ENCODE peak calls at places on chromosomes 7 and 10, in four cellular contexts. M is astrocyte; U is CD8-positive, alpha-beta T cell; A is A549. H is an unnamed sample.

GRCh38 chr7:31079126-31079918 is 27.2 kb downstream of the ADCYAP1R1 start:
- DNase-seq in A (no peak), U (no peak), M (no peak), H (no peak)

GRCh38 chr7:66255533-66256100 is 50.5 kb downstream of the TPST1 start:
- DNase-seq in U (no peak), M (peak; percentile 82), A (no peak), H (no peak)

GRCh38 chr7:47940482-47941001 is 7.7 kb downstream of the PKD1L1 start:
- DNase-seq in A (no peak), U (no peak), M (peak; percentile 50), H (no peak)

GRCh38 chr7:3089493-3089892 is 45.8 kb upstream of the CARD11 start:
- DNase-seq in U (no peak), M (no peak), A (peak; percentile 51), H (no peak)

GRCh38 chr7:111006691-111007090 is 84.2 kb upstream of the LRRN3 start:
- DNase-seq in M (peak; percentile 86), U (no peak), A (no peak), H (no peak)

GRCh38 chr10:96374639-96374984 is 15.8 kb upstream of the OPALIN start:
- DNase-seq in U (no peak), A (no peak), M (no peak), H (no peak)

GRCh38 chr10:121813211-121813812 is 114.5 kb downstream of the ATE1 start:
- DNase-seq in A (peak; percentile 13), M (no peak), U (no peak), H (no peak)

GRCh38 chr10:45581497-45582385 is 90.8 kb downstream of the ZFAND4 start:
- DNase-seq in A (no peak), U (no peak), M (peak; percentile 10), H (no peak)

GRCh38 chr7:74575083-74575803 is 82.3 kb upstream of the GTF2I start:
- DNase-seq in U (no peak), A (peak; percentile 76), M (peak; percentile 75), H (no peak)

GRCh38 chr7:1247527-1248041 is 14.9 kb downstream of the UNCX start:
- DNase-seq in A (no peak), M (no peak), U (no peak), H (no peak)

GRCh38 chr7:133091943-133092464 is 10.1 kb upstream of the CHCHD3 start:
- DNase-seq in A (no peak), M (no peak), U (no peak), H (no peak)

GRCh38 chr7:118104812-118105441 is 79.0 kb upstream of the LSM8 start:
- DNase-seq in M (peak; percentile 19), U (no peak), A (peak; percentile 44), H (no peak)

GRCh38 chr7:145795132-145795531 is 321.5 kb upstream of the CNTNAP2 start:
- DNase-seq in M (no peak), U (no peak), A (no peak), H (no peak)

GRCh38 chr10:13717936-13718772 is 131.4 kb downstream of the PRPF18 start:
- DNase-seq in U (peak; percentile 39), A (no peak), M (peak; percentile 97), H (peak; percentile 59)

GRCh38 chr7:47285860-47286491 is 295.9 kb downstream of the TNS3 start:
- DNase-seq in A (no peak), M (peak; percentile 52), U (no peak), H (no peak)

GRCh38 chr10:34544400-34544799 is 270.7 kb downstream of the PARD3 start:
- DNase-seq in A (no peak), U (no peak), M (no peak), H (no peak)

GRCh38 chr10:72567421-72567820 is 58.5 kb downstream of the MICU1 start:
- DNase-seq in M (peak; percentile 45), A (peak; percentile 65), U (no peak), H (peak; percentile 72)

GRCh38 chr10:97587183-97587582 is 2.3 kb upstream of the C10orf62 start:
- DNase-seq in U (no peak), M (no peak), A (no peak), H (no peak)

GRCh38 chr10:58358947-58359346 is 24.1 kb downstream of the UBE2D1 start:
- DNase-seq in U (no peak), A (no peak), M (no peak), H (no peak)

GRCh38 chr7:79620291-79620690 is 166.8 kb upstream of the MAGI2 start:
- DNase-seq in A (no peak), M (no peak), U (no peak), H (no peak)

GRCh38 chr7:43199761-43200160 is 87.3 kb downstream of the HECW1 start:
- DNase-seq in M (no peak), U (no peak), A (no peak), H (no peak)

GRCh38 chr7:151586531-151587270 is 67.0 kb upstream of the RHEB start:
- DNase-seq in A (no peak), U (no peak), M (no peak), H (no peak)

GRCh38 chr10:47364911-47365310 is 16.7 kb downstream of the RBP3 start:
- DNase-seq in M (no peak), U (no peak), A (no peak), H (peak; percentile 49)

GRCh38 chr10:30184397-30185033 is 125.1 kb upstream of the JCAD start:
- DNase-seq in U (no peak), M (no peak), A (no peak), H (no peak)

GRCh38 chr7:55054252-55054651 is 35.4 kb downstream of the EGFR start:
- DNase-seq in M (no peak), U (no peak), A (no peak), H (peak; percentile 72)

GRCh38 chr10:86642499-86642898 is 11.8 kb upstream of the OPN4 start:
- DNase-seq in M (peak; percentile 23), U (no peak), A (peak; percentile 28), H (no peak)

GRCh38 chr7:117941138-117941810 is 68.0 kb upstream of the CTTNBP2 start:
- DNase-seq in M (no peak), A (no peak), U (no peak), H (no peak)

GRCh38 chr7:49398730-49399129 is 374.7 kb upstream of the VWC2 start:
- DNase-seq in A (no peak), M (peak; percentile 73), U (no peak), H (no peak)

GRCh38 chr7:96093435-96093834 is 228.5 kb downstream of the SLC25A13 start:
- DNase-seq in M (peak; percentile 90), A (peak; percentile 18), U (no peak), H (no peak)

GRCh38 chr7:55177589-55178261 is 158.9 kb downstream of the EGFR start:
- DNase-seq in U (no peak), M (peak; percentile 53), A (no peak), H (no peak)

GRCh38 chr10:88461426-88461825 is 121.7 kb downstream of the RNLS start:
- DNase-seq in M (no peak), A (no peak), U (no peak), H (no peak)

DNA sequence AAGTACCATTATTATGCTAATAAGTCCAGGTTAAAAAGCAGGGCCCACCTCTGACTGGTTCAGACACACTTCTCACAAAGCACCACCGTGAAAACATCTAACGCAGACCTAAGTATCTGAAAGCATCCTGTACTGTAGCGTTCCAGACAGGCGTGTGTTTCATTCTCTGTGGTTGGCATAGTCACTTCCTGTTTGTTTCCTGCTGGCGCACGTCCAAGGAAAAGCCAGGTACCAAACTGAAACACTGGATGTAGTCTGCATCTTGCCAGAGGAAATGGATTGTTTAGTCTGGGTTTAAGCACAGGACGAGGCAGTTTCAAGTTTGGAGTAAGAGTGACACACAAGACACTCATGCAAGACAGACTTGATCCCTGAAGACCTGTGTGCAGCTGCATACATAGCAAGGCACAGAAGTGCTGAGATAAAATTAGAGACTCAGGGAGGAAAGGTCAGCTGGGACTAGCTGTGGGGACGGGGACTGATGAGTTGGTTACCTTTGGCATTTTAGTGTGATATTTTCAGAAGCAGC is 23.3 kb downstream of the BPGM start:
- DNase-seq in U (peak; percentile 84), A (peak; percentile 73), M (peak; percentile 91), H (peak; percentile 67)
- H3K27ac ChIP-seq in U (peak overlapping the region; percentile 65), A (peak overlapping the region; percentile 62), M (peak overlapping the region; percentile 86), H (no peak overlapping the region)

GRCh38 chr7:131330299-131330698 is 2.6 kb downstream of the MKLN1 start:
- DNase-seq in U (no peak), M (no peak), A (no peak), H (no peak)
- H3K27ac ChIP-seq in U (no peak overlapping the region), M (no peak overlapping the region), A (peak overlapping the region; percentile 59), H (peak overlapping the region; percentile 100)

DNA sequence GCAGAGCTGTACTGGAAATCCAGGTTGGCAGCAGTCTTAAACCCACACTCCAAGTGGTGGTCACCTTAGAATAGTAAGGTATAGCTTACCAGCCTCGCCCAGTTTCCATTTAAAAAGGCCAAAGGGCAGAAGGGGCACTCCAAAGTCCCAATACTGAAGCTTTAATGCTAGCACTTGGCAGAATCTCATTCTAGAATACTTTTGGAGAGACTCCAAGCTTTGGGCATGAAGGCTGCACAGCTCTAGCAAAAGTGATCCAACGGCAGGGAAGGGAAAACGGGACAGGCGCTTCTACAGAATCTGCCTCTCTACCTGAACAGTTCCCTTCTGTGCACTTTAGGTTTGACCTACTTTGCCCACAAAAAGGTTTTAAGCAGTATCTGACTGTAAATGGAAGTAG is 19.7 kb downstream of the SMURF1 start:
- DNase-seq in M (no peak), U (no peak), A (no peak), H (no peak)
- H3K27ac ChIP-seq in M (peak overlapping the region; percentile 38), U (no peak overlapping the region), A (peak overlapping the region; percentile 59), H (peak overlapping the region; percentile 83)

DNA sequence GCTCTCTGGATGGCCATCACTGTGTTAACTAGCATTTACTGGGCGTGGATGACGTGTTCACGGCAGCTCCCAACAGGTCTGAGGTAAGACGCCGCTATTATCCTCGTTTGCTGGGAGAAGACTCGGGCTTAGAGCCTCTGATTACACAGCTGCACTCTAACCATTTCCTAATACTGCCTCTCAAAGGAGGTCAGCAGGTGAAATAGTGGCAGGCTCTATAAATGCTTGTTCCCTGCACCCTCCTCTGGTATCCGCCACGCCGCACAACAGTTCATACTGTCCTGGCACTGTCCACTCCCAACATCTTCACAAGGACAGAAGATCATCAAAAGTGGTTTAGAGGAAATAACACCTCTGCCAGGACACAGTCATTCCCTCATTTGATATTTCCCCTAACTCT is 28.3 kb downstream of the HIPK2 start:
- DNase-seq in U (no peak), A (no peak), M (no peak), H (no peak)
- H3K27ac ChIP-seq in U (no peak overlapping the region), A (no peak overlapping the region), M (no peak overlapping the region), H (peak overlapping the region; percentile 22)

GRCh38 chr10:98920362-98920761 is 315.3 kb downstream of the HPSE2 start:
- DNase-seq in A (no peak), M (no peak), U (no peak), H (no peak)
- H3K27ac ChIP-seq in A (no peak overlapping the region), M (no peak overlapping the region), U (no peak overlapping the region), H (no peak overlapping the region)

GRCh38 chr10:51783907-51784306 is 84.5 kb upstream of the CSTF2T start:
- DNase-seq in M (no peak), A (no peak), U (no peak), H (no peak)
- H3K27ac ChIP-seq in M (no peak overlapping the region), A (no peak overlapping the region), U (no peak overlapping the region), H (no peak overlapping the region)

H was measured in tibial artery.